ENCODE peak calls at places on chromosomes 2 and 18, in ten cellular contexts. O is K562; M is psoas muscle; P is suprapubic skin; K is HCT116; Q is neural progenitor cell; J is colonic mucosa; D is effector memory CD4-positive, alpha-beta T cell; R is ovary; Z is SK-N-SH. W is an unnamed sample.

GRCh38 chr18:14089781-14090180 is 42.5 kb downstream of the ZNF519 start:
- DNase-seq in Q (no peak), J (no peak), Z (no peak), D (no peak), R (no peak), P (no peak), K (no peak), M (no peak), O (no peak), W (no peak)

GRCh38 chr2:187986392-187987105 is 305.1 kb upstream of the GULP1 start:
- DNase-seq in Q (no peak), Z (no peak), J (no peak), R (no peak), D (no peak), M (no peak), P (no peak), O (no peak), K (no peak), W (no peak)

GRCh38 chr2:100058014-100058310 is 84.4 kb downstream of the AFF3 start:
- DNase-seq in P (no peak), M (no peak), Z (no peak), O (no peak), J (no peak), K (no peak), Q (no peak), R (no peak), D (no peak), W (peak; percentile 4)

GRCh38 chr2:216683846-216684245 is 11.5 kb downstream of the IGFBP5 start:
- DNase-seq in K (no peak), Z (no peak), R (peak; percentile 88), M (peak; percentile 87), O (no peak), Q (no peak), P (peak; percentile 91), J (no peak), D (no peak), W (no peak)

GRCh38 chr2:231467613-231468525 is 3.6 kb upstream of the NCL start:
- DNase-seq in Q (no peak), O (no peak), R (no peak), K (no peak), D (no peak), J (no peak), P (peak; percentile 43), Z (no peak), M (no peak), W (no peak)

GRCh38 chr2:83081835-83082522 is 1377.1 kb downstream of the SUCLG1 start:
- DNase-seq in R (no peak), P (no peak), Z (peak; percentile 20), D (no peak), Q (no peak), J (peak; percentile 38), M (no peak), K (no peak), O (peak; percentile 7), W (no peak)

GRCh38 chr2:220482751-220483150 is 855.3 kb downstream of the SLC4A3 start:
- DNase-seq in J (no peak), K (no peak), M (no peak), P (no peak), R (no peak), Z (no peak), Q (no peak), D (no peak), O (no peak), W (no peak)

GRCh38 chr18:6734746-6735430 is 5.4 kb downstream of the ARHGAP28 start:
- DNase-seq in D (no peak), J (no peak), M (no peak), Z (peak; percentile 35), P (no peak), Q (no peak), K (no peak), O (no peak), R (no peak), W (no peak)

GRCh38 chr2:132977812-132978529 is 308.0 kb upstream of the LYPD1 start:
- DNase-seq in K (no peak), Q (no peak), J (no peak), R (no peak), P (no peak), O (no peak), M (no peak), D (no peak), Z (no peak), W (no peak)

GRCh38 chr2:197414039-197414438 is 20.8 kb downstream of the SF3B1 start:
- DNase-seq in R (no peak), Q (no peak), D (no peak), M (no peak), J (no peak), O (no peak), K (no peak), P (no peak), Z (no peak), W (no peak)
- H3K36me3 ChIP-seq in R (no peaks in the 10 kb centered on the region), Q (peaks cover 44% of the 10 kb centered on the region), D (peaks cover 87% of the 10 kb centered on the region), M (peaks cover 10% of the 10 kb centered on the region), J (peaks cover 33% of the 10 kb centered on the region), O (peaks cover 83% of the 10 kb centered on the region), K (peaks cover 71% of the 10 kb centered on the region), P (peaks cover 96% of the 10 kb centered on the region), Z (peaks cover 54% of the 10 kb centered on the region), W (peaks cover 4% of the 10 kb centered on the region)

DNA sequence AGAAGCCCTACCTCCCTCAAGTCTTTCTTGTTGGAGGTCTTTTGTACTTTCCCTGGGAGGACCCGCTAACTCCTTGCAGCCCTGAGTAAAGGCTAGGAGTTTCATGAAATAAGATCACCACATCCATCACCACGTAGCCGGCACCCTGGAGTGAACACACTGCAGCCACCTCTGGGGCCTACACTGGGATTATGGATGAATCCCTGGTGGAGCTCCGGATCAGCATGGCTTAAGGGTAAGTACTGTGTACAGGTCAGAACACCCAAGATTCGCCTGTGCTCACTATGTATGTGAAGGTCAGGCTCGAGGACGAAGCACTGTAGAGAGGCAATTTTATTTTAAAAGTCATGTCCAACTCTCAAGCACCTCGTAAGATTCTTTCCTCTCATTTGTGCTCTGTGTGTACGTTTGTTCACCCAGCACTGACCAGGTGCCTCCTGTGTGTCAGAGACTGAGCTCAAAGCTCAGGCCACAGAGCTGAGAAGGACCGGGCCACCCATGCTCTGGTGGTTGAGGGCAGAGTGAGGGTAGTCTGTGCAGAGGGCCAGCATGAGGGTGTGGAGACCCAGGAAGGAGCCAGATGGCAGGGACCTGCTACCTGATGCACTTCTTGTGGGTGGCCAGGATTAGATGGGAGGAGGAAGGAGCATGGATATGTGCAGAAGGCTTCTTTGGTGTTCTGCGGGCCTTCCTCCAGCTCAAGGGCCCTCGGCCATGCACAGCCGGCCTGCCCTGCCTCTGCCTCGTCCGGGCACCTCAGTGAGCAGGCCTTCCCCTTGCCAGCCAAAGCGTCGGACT is 66.7 kb upstream of the TFCP2L1 start:
- DNase-seq in J (no peak), R (no peak), K (no peak), M (no peak), O (no peak), Z (no peak), D (no peak), P (no peak), Q (no peak), W (no peak)
- H3K36me3 ChIP-seq in J (peaks cover 9% of the 10 kb centered on the region), R (no peaks in the 10 kb centered on the region), K (peaks cover under 1% of the 10 kb centered on the region), M (peaks cover 13% of the 10 kb centered on the region), O (peaks cover 88% of the 10 kb centered on the region), Z (peaks cover 78% of the 10 kb centered on the region), D (peaks cover 74% of the 10 kb centered on the region), P (peaks cover 93% of the 10 kb centered on the region), Q (no peaks in the 10 kb centered on the region), W (peaks cover 4% of the 10 kb centered on the region)

GRCh38 chr18:26332991-26333390 is 106.7 kb downstream of the TAF4B start:
- DNase-seq in P (no peak), O (no peak), M (no peak), K (no peak), R (no peak), J (no peak), Q (no peak), D (no peak), Z (no peak), W (no peak)

GRCh38 chr18:26322892-26323653 is 96.8 kb downstream of the TAF4B start:
- DNase-seq in O (no peak), Q (no peak), P (no peak), D (no peak), J (no peak), K (no peak), Z (no peak), M (no peak), R (no peak), W (no peak)

DNA sequence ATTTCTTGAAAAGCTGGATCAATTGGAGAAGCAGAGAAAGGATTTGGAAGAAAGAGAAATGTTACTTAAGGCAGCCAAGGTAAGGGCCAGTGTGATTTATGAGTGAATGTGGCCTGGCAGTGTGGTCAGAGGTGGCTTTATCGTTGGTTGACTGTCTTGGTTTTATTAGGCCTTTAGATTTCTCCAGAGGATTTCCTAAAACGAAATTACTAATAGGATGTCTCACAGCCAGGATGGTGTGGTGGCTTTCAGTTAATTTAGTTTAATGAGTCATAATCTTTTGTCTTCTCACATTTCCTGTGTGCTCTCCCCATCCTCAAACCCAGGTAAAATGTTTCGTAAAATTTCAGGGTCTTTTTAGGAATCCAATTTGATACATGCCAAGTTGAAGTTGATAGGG is 100.8 kb downstream of the TAF4B start:
- DNase-seq in R (no peak), Z (no peak), J (no peak), O (no peak), M (no peak), P (no peak), K (no peak), Q (no peak), D (no peak), W (no peak)
- H3K36me3 ChIP-seq in R (no peaks in the 10 kb centered on the region), Z (no peaks in the 10 kb centered on the region), J (no peaks in the 10 kb centered on the region), O (peaks cover 23% of the 10 kb centered on the region), M (peaks cover 4% of the 10 kb centered on the region), P (peaks cover 18% of the 10 kb centered on the region), K (no peaks in the 10 kb centered on the region), Q (no peaks in the 10 kb centered on the region), D (no peaks in the 10 kb centered on the region), W (no peaks in the 10 kb centered on the region)

GRCh38 chr2:202519453-202519852 is 115.3 kb upstream of the FAM117B start:
- DNase-seq in P (no peak), Z (no peak), Q (no peak), J (no peak), O (no peak), K (no peak), M (no peak), R (no peak), D (no peak), W (no peak)
- H3K36me3 ChIP-seq in P (peaks cover 74% of the 10 kb centered on the region), Z (peaks cover 29% of the 10 kb centered on the region), Q (no peaks in the 10 kb centered on the region), J (no peaks in the 10 kb centered on the region), O (no peaks in the 10 kb centered on the region), K (peaks cover 3% of the 10 kb centered on the region), M (peaks cover 4% of the 10 kb centered on the region), R (no peaks in the 10 kb centered on the region), D (peaks cover 3% of the 10 kb centered on the region), W (no peaks in the 10 kb centered on the region)

DNA sequence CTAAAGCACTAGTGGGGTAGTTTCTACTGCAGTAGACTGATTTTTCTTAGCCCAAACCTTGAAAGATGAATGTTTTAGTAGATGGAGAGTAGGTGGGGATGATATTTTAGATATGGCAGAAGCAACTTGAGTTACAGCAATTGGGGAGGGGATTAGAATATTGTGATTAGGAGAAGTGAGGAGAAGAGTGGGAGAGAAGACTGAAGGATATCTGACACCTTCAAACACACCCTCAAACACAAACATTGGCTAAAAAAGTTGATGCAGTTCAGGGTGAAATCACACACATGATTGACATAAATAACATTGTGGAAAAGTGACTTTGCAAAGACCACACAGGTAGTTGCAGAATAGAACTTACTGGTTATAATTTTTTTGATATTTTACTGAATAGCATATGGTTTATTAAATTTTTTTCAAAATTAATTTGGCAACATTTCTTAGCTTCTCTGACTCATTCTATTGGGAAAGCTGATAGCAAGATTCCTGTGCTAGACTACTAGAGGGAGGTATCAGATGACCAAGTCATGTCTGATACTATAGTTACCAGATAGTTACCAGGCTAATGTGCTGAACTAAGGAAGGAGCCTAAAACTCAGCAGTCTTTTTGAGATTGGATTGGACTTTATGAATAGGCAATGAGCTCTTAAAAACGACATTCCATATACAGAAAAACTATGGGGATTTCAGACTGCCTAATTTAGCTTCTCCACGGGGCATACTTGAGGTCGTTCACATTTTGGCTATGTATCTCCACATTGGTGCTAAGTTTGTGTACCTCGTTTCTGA is 73.0 kb downstream of the ACTR3 start:
- DNase-seq in D (no peak), K (no peak), M (no peak), O (no peak), P (no peak), R (no peak), J (no peak), Q (no peak), Z (no peak), W (no peak)
- H3K36me3 ChIP-seq in D (peaks cover 16% of the 10 kb centered on the region), K (no peaks in the 10 kb centered on the region), M (no peaks in the 10 kb centered on the region), O (peaks cover 17% of the 10 kb centered on the region), P (peaks cover 14% of the 10 kb centered on the region), R (no peaks in the 10 kb centered on the region), J (no peaks in the 10 kb centered on the region), Q (peaks cover 8% of the 10 kb centered on the region), Z (peaks cover 35% of the 10 kb centered on the region), W (no peaks in the 10 kb centered on the region)

W was measured in kidney epithelial cell.